ENCODE peak calls at places on chromosomes 11 and 22, in eight cellular contexts. U is gastrocnemius medialis, T is tibial nerve, C is IMR-90, J is heart left ventricle, L is HCT116, B is spleen, X is Peyer's patch. H is an unnamed sample.

GRCh38 chr22:49951678-49951985 is 8.9 kb upstream of the PIM3 start:
- DNase-seq in U (no peak), T (no peak), C (no peak), J (no peak), L (no peak), B (no peak), X (no peak), H (no peak)

GRCh38 chr22:42654696-42655095 is 5.5 kb upstream of the CYB5R3 start:
- DNase-seq in U (no peak), T (no peak), C (no peak), J (no peak), L (no peak), B (no peak), X (no peak), H (no peak)

GRCh38 chr11:63914896-63915681 is 1.9 kb downstream of the RCOR2 start:
- DNase-seq in U (no peak), T (no peak), C (no peak), J (no peak), L (no peak), B (no peak), X (no peak), H (no peak)

GRCh38 chr11:9716275-9717039 is 52.6 kb downstream of the SWAP70 start:
- DNase-seq in U (no peak), T (no peak), C (peak), J (peak), L (no peak), B (no peak), X (no peak), H (no peak)

GRCh38 chr11:45098929-45099328 is 47.5 kb upstream of the PRDM11 start:
- DNase-seq in U (no peak), T (no peak), C (no peak), J (peak), L (no peak), B (no peak), X (no peak), H (no peak)

GRCh38 chr11:1875093-1875785 is 16.5 kb downstream of the PRR33 start:
- DNase-seq in U (peak), T (no peak), C (no peak), J (peak), L (no peak), B (peak), X (no peak), H (peak)

GRCh38 chr11:74169736-74170458 is 905 bp downstream of the C2CD3 start:
- DNase-seq in U (no peak), T (no peak), C (no peak), J (no peak), L (no peak), B (no peak), X (no peak), H (no peak)

GRCh38 chr11:45187375-45187774 is 40.9 kb downstream of the PRDM11 start:
- DNase-seq in U (no peak), T (no peak), C (no peak), J (no peak), L (no peak), B (no peak), X (no peak), H (no peak)

GRCh38 chr22:23537421-23537820 is 42.7 kb downstream of the IGLL1 start:
- DNase-seq in U (no peak), T (no peak), C (no peak), J (no peak), L (no peak), B (peak), X (no peak), H (peak)

GRCh38 chr11:118845369-118845768 is 38.3 kb upstream of the CXCR5 start:
- DNase-seq in U (no peak), T (no peak), C (peak), J (no peak), L (no peak), B (no peak), X (no peak), H (no peak)

GRCh38 chr11:46006418-46007070 is 84.1 kb downstream of the LARGE2 start:
- DNase-seq in U (no peak), T (peak), C (peak), J (no peak), L (peak), B (no peak), X (peak), H (no peak)

GRCh38 chr11:125329786-125330185 is 165.2 kb downstream of the PKNOX2 start:
- DNase-seq in U (no peak), T (no peak), C (no peak), J (no peak), L (no peak), B (no peak), X (no peak), H (no peak)

GRCh38 chr11:4511846-4512245 is 29.4 kb downstream of the OR52K1 start:
- DNase-seq in U (no peak), T (no peak), C (no peak), J (no peak), L (no peak), B (no peak), X (no peak), H (no peak)

GRCh38 chr11:6611092-6612007 is 666 bp downstream of the TAF10 start:
- DNase-seq in U (no peak), T (no peak), C (peak), J (peak), L (no peak), B (peak), X (peak), H (peak)

GRCh38 chr11:94445641-94446040 is 44.4 kb upstream of the GPR83 start:
- DNase-seq in U (no peak), T (no peak), C (no peak), J (no peak), L (no peak), B (no peak), X (no peak), H (no peak)

GRCh38 chr11:34052608-34053160 is 1.2 kb downstream of the CAPRIN1 start:
- DNase-seq in U (peak), T (no peak), C (no peak), J (peak), L (no peak), B (peak), X (peak), H (no peak)

GRCh38 chr22:48968201-48968959 is 859.3 kb downstream of the BRD1 start:
- DNase-seq in U (no peak), T (no peak), C (no peak), J (peak), L (peak), B (peak), X (no peak), H (no peak)

GRCh38 chr11:103528046-103528445 is 418.8 kb downstream of the DYNC2H1 start:
- DNase-seq in U (no peak), T (no peak), C (no peak), J (no peak), L (no peak), B (no peak), X (no peak), H (no peak)

GRCh38 chr11:91707652-91708051 is 517.0 kb upstream of the FAT3 start:
- DNase-seq in U (no peak), T (no peak), C (no peak), J (no peak), L (no peak), B (no peak), X (no peak), H (no peak)

GRCh38 chr11:91700854-91701253 is 523.8 kb upstream of the FAT3 start:
- DNase-seq in U (no peak), T (no peak), C (no peak), J (no peak), L (no peak), B (no peak), X (no peak), H (no peak)

DNA sequence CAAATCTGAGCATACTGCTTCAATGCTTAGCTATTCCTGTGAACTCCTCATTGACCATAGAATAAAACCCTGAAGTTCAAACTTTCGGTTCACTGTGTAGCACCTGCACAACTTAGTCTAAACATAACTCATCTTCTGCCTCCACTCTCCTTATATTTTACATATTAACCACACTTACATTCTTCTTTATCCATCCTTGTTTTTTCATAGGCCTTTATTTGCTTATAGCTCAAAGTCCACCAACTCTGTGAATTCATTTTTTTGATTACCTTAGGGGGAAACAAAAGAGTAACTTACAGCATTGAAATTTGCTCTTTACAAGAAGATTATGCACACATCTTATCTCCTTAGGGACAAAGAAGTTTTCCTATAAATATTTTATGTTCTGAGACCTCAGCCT is 521.6 kb upstream of the FAT3 start:
- DNase-seq in U (no peak), T (no peak), C (no peak), J (no peak), L (no peak), B (no peak), X (no peak), H (no peak)
- TF ChIP-seq POLR2A in U (no peak), T (no peak), C (no peak), J (no peak), L (no peak), B (no peak), X (no peak), H (no peak)

GRCh38 chr11:132068556-132068955 is 698.1 kb downstream of the NTM start:
- DNase-seq in U (no peak), T (no peak), C (no peak), J (no peak), L (no peak), B (no peak), X (no peak), H (no peak)

GRCh38 chr11:132072880-132073213 is 702.4 kb downstream of the NTM start:
- DNase-seq in U (no peak), T (no peak), C (peak), J (no peak), L (no peak), B (no peak), X (no peak), H (no peak)

GRCh38 chr11:132075447-132075846 is 705.0 kb downstream of the NTM start:
- DNase-seq in U (no peak), T (no peak), C (no peak), J (no peak), L (no peak), B (no peak), X (no peak), H (no peak)

GRCh38 chr11:132073787-132074186 is 703.4 kb downstream of the NTM start:
- DNase-seq in U (no peak), T (no peak), C (no peak), J (no peak), L (no peak), B (no peak), X (no peak), H (no peak)

GRCh38 chr11:132072044-132072879 is 701.8 kb downstream of the NTM start:
- DNase-seq in U (no peak), T (no peak), C (peak), J (no peak), L (no peak), B (no peak), X (no peak), H (no peak)
- TF ChIP-seq POLR2A in U (no peak), T (no peak), C (peak), J (no peak), L (no peak), B (no peak), X (no peak), H (no peak)

GRCh38 chr11:128153697-128154048 is 433.7 kb downstream of the ETS1 start:
- DNase-seq in U (no peak), T (no peak), C (no peak), J (no peak), L (no peak), B (no peak), X (no peak), H (no peak)
- TF ChIP-seq POLR2A in U (no peak), T (no peak), C (no peak), J (no peak), L (no peak), B (no peak), X (no peak), H (no peak)

GRCh38 chr11:61091373-61092279 is 10.7 kb upstream of the CD5 start:
- DNase-seq in U (no peak), T (no peak), C (peak), J (no peak), L (no peak), B (no peak), X (no peak), H (no peak)
- TF ChIP-seq POLR2A in U (no peak), T (no peak), C (no peak), J (no peak), L (no peak), B (no peak), X (no peak), H (no peak)

DNA sequence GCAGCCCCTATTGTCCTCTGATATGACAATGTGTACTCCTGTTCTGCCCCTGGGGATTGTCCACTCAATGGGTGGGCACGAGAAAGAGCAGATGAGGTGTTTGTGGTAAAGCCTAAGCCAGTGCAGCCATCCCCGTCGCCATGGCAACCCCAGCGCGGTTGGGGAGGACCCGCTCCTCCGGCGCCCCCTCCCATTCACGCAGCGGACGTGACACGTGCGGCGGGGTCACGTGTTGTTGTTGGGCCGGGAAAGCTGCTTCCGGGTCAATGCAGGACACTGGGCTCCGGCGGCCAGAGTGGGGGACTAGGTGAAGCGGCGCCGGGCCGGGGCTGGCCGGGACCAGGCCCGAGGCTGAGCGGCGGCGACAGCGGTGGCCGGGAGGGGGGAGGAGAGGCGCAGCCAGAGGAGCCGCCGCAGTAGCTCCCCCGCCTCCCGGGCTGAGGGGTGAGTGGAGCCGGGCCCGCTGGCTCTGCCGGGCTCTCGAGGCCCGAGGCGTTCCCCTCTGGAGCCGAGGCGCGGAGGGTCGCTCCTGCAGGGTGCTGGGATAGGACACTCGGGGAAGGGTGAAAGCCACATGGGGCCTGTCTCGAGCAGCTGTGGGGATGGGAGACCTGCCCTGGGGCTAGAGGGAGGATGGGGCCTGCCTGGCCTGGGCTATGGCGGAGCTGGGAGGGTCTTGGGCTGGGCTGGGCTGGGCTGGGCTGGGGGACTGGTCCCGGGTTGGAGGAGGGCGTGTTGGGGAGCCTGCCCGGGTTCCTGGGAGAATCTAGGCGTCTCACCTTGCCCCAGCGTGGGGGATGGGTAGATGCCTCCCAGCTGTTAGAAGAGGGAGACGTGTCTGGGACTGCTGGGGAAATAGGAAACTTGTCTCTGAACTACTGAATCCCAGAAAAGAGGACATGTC is at the start of gene TBCEL:
- DNase-seq in U (peak), T (peak), C (peak), J (peak), L (peak), B (peak), X (peak), H (peak)
- TF ChIP-seq POLR2A in U (peak), T (no peak), C (peak), J (peak), L (peak), B (no peak), X (no peak), H (no peak)

DNA sequence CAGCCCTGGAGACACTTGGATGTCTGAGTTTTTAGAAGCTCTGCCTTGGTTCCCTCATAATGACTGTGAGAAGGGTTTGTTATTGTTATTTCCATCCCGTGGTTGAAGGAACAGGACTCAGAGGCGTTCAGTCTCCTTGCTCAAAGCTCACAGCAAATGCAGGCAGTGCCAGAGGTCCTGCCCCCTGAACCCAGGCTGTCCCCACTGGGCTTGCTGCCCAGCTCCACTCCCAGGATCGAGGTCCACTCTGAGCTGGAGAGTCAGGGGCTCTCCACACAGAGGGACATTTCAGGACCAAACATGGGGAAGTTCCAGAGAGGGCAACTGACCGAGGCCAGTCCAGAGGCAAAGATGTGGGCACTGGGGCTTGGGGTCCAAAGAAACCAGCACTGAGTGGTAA is 14.8 kb downstream of the FGF4 start:
- DNase-seq in U (no peak), T (no peak), C (no peak), J (no peak), L (no peak), B (no peak), X (no peak), H (no peak)
- TF ChIP-seq POLR2A in U (no peak), T (no peak), C (no peak), J (no peak), L (no peak), B (no peak), X (no peak), H (no peak)

DNA sequence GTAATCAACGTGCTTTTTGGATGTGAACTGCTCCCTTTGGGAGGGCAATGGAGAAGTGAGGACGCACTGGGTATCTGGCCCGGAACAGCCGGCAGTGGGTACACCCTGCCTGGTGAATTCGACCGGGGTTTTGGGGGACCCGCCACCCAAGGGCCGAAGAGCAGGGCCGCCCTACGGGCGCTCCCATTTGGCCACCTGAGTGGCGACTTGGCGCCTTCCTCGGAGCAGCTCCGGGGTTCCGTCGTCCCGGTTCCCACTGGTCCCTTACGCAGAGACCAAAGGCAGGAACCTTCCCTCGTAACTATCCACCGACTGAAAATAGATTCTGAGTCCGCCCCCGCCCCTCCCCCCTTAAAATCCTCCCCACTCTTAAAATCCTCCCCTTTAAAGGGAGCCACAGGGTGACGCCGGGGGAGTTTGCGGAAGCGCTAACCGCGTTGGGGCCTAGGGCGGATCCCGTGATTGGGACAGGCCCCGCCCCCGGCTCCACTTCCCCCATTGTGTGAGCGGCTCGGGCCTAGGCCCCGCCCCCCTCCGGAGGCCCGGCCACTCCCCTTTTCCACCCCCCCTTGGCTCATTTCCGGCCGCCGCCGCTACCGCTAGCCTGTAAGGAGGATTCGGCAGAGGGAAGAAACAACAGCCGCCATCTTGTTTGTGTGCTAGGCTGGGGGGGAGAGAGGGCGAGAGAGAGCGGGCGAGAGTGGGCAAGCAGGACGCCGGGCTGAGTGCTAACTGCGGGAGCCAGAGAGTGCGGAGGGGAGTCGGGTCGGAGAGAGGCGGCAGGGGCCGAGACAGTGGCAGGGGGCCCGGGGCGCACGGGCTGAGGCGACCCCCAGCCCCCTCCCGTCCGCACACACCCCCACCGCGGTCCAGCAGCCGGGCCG is 1.0 kb upstream of the EP300 start:
- DNase-seq in U (peak), T (peak), C (peak), J (peak), L (peak), B (peak), X (peak), H (peak)
- TF ChIP-seq POLR2A in U (peak), T (peak), C (peak), J (peak), L (no peak), B (peak), X (peak), H (peak)

DNA sequence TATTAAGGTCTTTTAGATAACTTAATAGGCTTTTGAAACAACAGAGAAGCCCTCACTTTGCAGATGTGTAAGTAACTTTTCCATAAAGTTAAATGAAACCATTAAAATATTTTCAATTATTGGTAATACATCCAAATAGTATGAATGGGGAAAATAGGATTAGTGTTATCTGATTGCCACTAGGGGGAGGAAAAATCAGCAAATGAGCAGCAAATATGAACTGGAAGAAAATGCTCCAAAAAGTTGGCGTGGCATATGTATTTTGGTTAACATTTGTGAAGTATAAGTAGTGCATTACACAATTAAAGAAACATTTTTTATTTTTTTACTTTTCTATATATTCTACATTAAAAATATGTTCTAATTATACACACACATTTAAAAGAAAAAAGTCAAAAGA is 259.8 kb upstream of the ANO5 start:
- DNase-seq in U (no peak), T (no peak), C (no peak), J (no peak), L (no peak), B (no peak), X (no peak), H (no peak)
- TF ChIP-seq POLR2A in U (no peak), T (no peak), C (no peak), J (no peak), L (no peak), B (no peak), X (no peak), H (no peak)

GRCh38 chr11:65609711-65610110 is 4.3 kb downstream of the MAP3K11 start:
- DNase-seq in U (no peak), T (no peak), C (no peak), J (no peak), L (no peak), B (no peak), X (no peak), H (no peak)
- TF ChIP-seq POLR2A in U (no peak), T (no peak), C (no peak), J (no peak), L (no peak), B (no peak), X (no peak), H (no peak)